ENCODE peak calls at places on chromosome 16, in eight cellular contexts. One of them, this sample, is unnamed.

GRCh38 chr16:85290626-85291301 is 178.5 kb upstream of the CIBAR2 start:
- DNase-seq in thyroid gland: no peak
- DNase-seq in left lung: no peak
- DNase-seq in lung: no peak
- DNase-seq in ascending aorta: no peak
- DNase-seq in osteoblast: no peak
- DNase-seq in gastrocnemius medialis: no peak
- DNase-seq in fibroblast of lung: no peak
- DNase-seq in this sample: no peak

GRCh38 chr16:26863971-26864370 is 202.8 kb upstream of the C16orf82 start:
- DNase-seq in thyroid gland: no peak
- DNase-seq in left lung: no peak
- DNase-seq in lung: no peak
- DNase-seq in ascending aorta: no peak
- DNase-seq in osteoblast: no peak
- DNase-seq in gastrocnemius medialis: no peak
- DNase-seq in fibroblast of lung: peak; percentile 2
- DNase-seq in this sample: no peak

GRCh38 chr16:29694384-29695195 is 15.6 kb downstream of the QPRT start:
- DNase-seq in thyroid gland: no peak
- DNase-seq in left lung: no peak
- DNase-seq in lung: no peak
- DNase-seq in ascending aorta: peak; percentile 77
- DNase-seq in osteoblast: peak; percentile 93
- DNase-seq in gastrocnemius medialis: peak; percentile 59
- DNase-seq in fibroblast of lung: peak; percentile 79
- DNase-seq in this sample: no peak

GRCh38 chr16:1330260-1330914 is 3.1 kb upstream of the BAIAP3 start:
- DNase-seq in thyroid gland: no peak
- DNase-seq in left lung: no peak
- DNase-seq in lung: no peak
- DNase-seq in ascending aorta: no peak
- DNase-seq in osteoblast: no peak
- DNase-seq in gastrocnemius medialis: no peak
- DNase-seq in fibroblast of lung: no peak
- DNase-seq in this sample: no peak

GRCh38 chr16:68790130-68790761 is 53.1 kb upstream of the TANGO6 start:
- DNase-seq in thyroid gland: peak; percentile 57
- DNase-seq in left lung: no peak
- DNase-seq in lung: peak; percentile 45
- DNase-seq in ascending aorta: no peak
- DNase-seq in osteoblast: peak; percentile 81
- DNase-seq in gastrocnemius medialis: no peak
- DNase-seq in fibroblast of lung: peak; percentile 72
- DNase-seq in this sample: no peak

GRCh38 chr16:23324727-23325126 is 22.6 kb downstream of the SCNN1B start:
- DNase-seq in thyroid gland: peak; percentile 87
- DNase-seq in left lung: peak; percentile 81
- DNase-seq in lung: peak; percentile 93
- DNase-seq in ascending aorta: no peak
- DNase-seq in osteoblast: no peak
- DNase-seq in gastrocnemius medialis: peak; percentile 28
- DNase-seq in fibroblast of lung: no peak
- DNase-seq in this sample: peak; percentile 96

GRCh38 chr16:71895679-71896385 is 501 bp downstream of the IST1 start:
- DNase-seq in thyroid gland: peak; percentile 37
- DNase-seq in left lung: peak; percentile 49
- DNase-seq in lung: peak; percentile 49
- DNase-seq in ascending aorta: no peak
- DNase-seq in osteoblast: no peak
- DNase-seq in gastrocnemius medialis: no peak
- DNase-seq in fibroblast of lung: peak; percentile 55
- DNase-seq in this sample: peak; percentile 48

GRCh38 chr16:8850279-8850885 is 18.4 kb downstream of the CARHSP1 start:
- DNase-seq in thyroid gland: peak; percentile 19
- DNase-seq in left lung: no peak
- DNase-seq in lung: no peak
- DNase-seq in ascending aorta: peak; percentile 82
- DNase-seq in osteoblast: peak; percentile 92
- DNase-seq in gastrocnemius medialis: peak; percentile 44
- DNase-seq in fibroblast of lung: peak; percentile 71
- DNase-seq in this sample: peak; percentile 22

GRCh38 chr16:85832578-85833539 is 33.4 kb downstream of the COX4I1 start:
- DNase-seq in thyroid gland: no peak
- DNase-seq in left lung: no peak
- DNase-seq in lung: no peak
- DNase-seq in ascending aorta: no peak
- DNase-seq in osteoblast: no peak
- DNase-seq in gastrocnemius medialis: no peak
- DNase-seq in fibroblast of lung: no peak
- DNase-seq in this sample: no peak

GRCh38 chr16:25235991-25236390 is 19.2 kb downstream of the AQP8 start:
- DNase-seq in thyroid gland: no peak
- DNase-seq in left lung: no peak
- DNase-seq in lung: no peak
- DNase-seq in ascending aorta: peak; percentile 39
- DNase-seq in osteoblast: no peak
- DNase-seq in gastrocnemius medialis: peak; percentile 25
- DNase-seq in fibroblast of lung: no peak
- DNase-seq in this sample: no peak

GRCh38 chr16:10269632-10270031 is 87.4 kb upstream of the GRIN2A start:
- DNase-seq in thyroid gland: no peak
- DNase-seq in left lung: no peak
- DNase-seq in lung: no peak
- DNase-seq in ascending aorta: no peak
- DNase-seq in osteoblast: no peak
- DNase-seq in gastrocnemius medialis: no peak
- DNase-seq in fibroblast of lung: no peak
- DNase-seq in this sample: no peak

GRCh38 chr16:70454221-70455034 is at the start of gene FCSK:
- DNase-seq in thyroid gland: peak; percentile 70
- DNase-seq in left lung: peak; percentile 69
- DNase-seq in lung: peak; percentile 62
- DNase-seq in ascending aorta: peak; percentile 75
- DNase-seq in osteoblast: peak; percentile 98
- DNase-seq in gastrocnemius medialis: peak; percentile 61
- DNase-seq in fibroblast of lung: peak; percentile 73
- DNase-seq in this sample: peak; percentile 67

GRCh38 chr16:87156195-87156594 is 161.0 kb downstream of the C16orf95 start:
- DNase-seq in thyroid gland: no peak
- DNase-seq in left lung: no peak
- DNase-seq in lung: no peak
- DNase-seq in ascending aorta: no peak
- DNase-seq in osteoblast: no peak
- DNase-seq in gastrocnemius medialis: no peak
- DNase-seq in fibroblast of lung: no peak
- DNase-seq in this sample: no peak

GRCh38 chr16:68664297-68664696 is 19.2 kb downstream of the CDH3 start:
- DNase-seq in thyroid gland: no peak
- DNase-seq in left lung: no peak
- DNase-seq in lung: no peak
- DNase-seq in ascending aorta: no peak
- DNase-seq in osteoblast: peak; percentile 78
- DNase-seq in gastrocnemius medialis: no peak
- DNase-seq in fibroblast of lung: no peak
- DNase-seq in this sample: no peak

DNA sequence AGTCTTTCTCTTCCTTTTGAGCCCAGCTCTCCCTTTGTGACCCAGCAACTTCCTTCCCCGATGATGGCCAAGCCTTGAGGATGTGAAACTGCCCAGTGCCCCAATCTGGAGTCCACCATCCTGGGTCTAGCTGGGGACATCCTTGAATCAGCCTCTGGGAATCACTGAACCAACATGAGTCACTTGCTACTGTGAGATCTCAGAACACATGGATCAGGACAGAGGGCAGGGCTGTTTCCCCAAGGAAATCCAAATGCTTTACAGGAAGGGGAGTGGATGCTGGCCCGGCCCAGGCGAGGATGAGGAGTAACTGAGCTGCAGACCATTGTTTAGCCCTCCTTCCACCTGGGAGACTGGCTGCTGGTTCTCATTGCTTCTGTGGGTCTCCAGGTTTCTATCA is 547.6 kb downstream of the WWOX start:
- DNase-seq in thyroid gland: no peak
- DNase-seq in left lung: no peak
- DNase-seq in lung: no peak
- DNase-seq in ascending aorta: no peak
- DNase-seq in osteoblast: no peak
- DNase-seq in gastrocnemius medialis: no peak
- DNase-seq in fibroblast of lung: no peak
- DNase-seq in this sample: no peak
- H3K4me3 ChIP-seq in thyroid gland: no peak overlapping the region
- H3K4me3 ChIP-seq in left lung: no peak overlapping the region
- H3K4me3 ChIP-seq in lung: no peak overlapping the region
- H3K4me3 ChIP-seq in ascending aorta: no peak overlapping the region
- H3K4me3 ChIP-seq in osteoblast: no peak overlapping the region
- H3K4me3 ChIP-seq in gastrocnemius medialis: no peak overlapping the region
- H3K4me3 ChIP-seq in fibroblast of lung: no peak overlapping the region
- H3K4me3 ChIP-seq in this sample: no peak overlapping the region

GRCh38 chr16:3434373-3434772 is 8.9 kb downstream of the ZNF597 start:
- DNase-seq in thyroid gland: no peak
- DNase-seq in left lung: no peak
- DNase-seq in lung: no peak
- DNase-seq in ascending aorta: no peak
- DNase-seq in osteoblast: peak; percentile 38
- DNase-seq in gastrocnemius medialis: no peak
- DNase-seq in fibroblast of lung: no peak
- DNase-seq in this sample: no peak

GRCh38 chr16:3444032-3444388 is 530 bp downstream of the NAA60 start:
- DNase-seq in thyroid gland: no peak
- DNase-seq in left lung: no peak
- DNase-seq in lung: no peak
- DNase-seq in ascending aorta: no peak
- DNase-seq in osteoblast: peak; percentile 92
- DNase-seq in gastrocnemius medialis: no peak
- DNase-seq in fibroblast of lung: peak; percentile 73
- DNase-seq in this sample: peak; percentile 64

GRCh38 chr16:3443108-3444031 is at the start of the genes NAA60 and ZNF597:
- DNase-seq in thyroid gland: peak; percentile 83
- DNase-seq in left lung: peak; percentile 87
- DNase-seq in lung: peak; percentile 87
- DNase-seq in ascending aorta: peak; percentile 90
- DNase-seq in osteoblast: peak; percentile 97
- DNase-seq in gastrocnemius medialis: peak; percentile 83
- DNase-seq in fibroblast of lung: peak; percentile 94
- DNase-seq in this sample: peak; percentile 87

GRCh38 chr16:3439637-3440036 is 3.7 kb downstream of the ZNF597 start:
- DNase-seq in thyroid gland: no peak
- DNase-seq in left lung: no peak
- DNase-seq in lung: no peak
- DNase-seq in ascending aorta: no peak
- DNase-seq in osteoblast: no peak
- DNase-seq in gastrocnemius medialis: no peak
- DNase-seq in fibroblast of lung: no peak
- DNase-seq in this sample: no peak
- H3K9me3 ChIP-seq in thyroid gland: no peaks in the 10 kb centered on the region
- H3K9me3 ChIP-seq in left lung: no peaks in the 10 kb centered on the region
- H3K9me3 ChIP-seq in lung: no peaks in the 10 kb centered on the region
- H3K9me3 ChIP-seq in ascending aorta: peaks cover 6% of the 10 kb centered on the region
- H3K9me3 ChIP-seq in osteoblast: no peaks in the 10 kb centered on the region
- H3K9me3 ChIP-seq in gastrocnemius medialis: no peaks in the 10 kb centered on the region
- H3K9me3 ChIP-seq in fibroblast of lung: no peaks in the 10 kb centered on the region
- H3K9me3 ChIP-seq in this sample: no peaks in the 10 kb centered on the region

DNA sequence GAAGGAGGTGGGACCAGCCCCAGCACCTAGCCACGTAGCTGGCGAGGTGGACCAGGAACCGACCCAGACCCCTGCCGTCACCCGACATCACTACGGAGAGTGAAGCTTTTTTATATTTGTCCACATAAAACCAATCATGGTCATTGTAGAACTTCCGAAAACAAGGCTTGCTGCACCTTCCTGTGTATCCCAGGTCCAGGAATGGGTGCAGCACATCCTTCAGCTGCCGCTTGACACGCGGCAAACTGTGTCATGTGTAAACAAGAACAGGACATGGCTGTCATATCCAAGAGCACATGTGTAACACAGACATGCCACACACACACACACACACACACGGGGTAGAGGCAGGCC is 1.4 kb downstream of the HBQ1 start:
- DNase-seq in thyroid gland: no peak
- DNase-seq in left lung: no peak
- DNase-seq in lung: no peak
- DNase-seq in ascending aorta: no peak
- DNase-seq in osteoblast: no peak
- DNase-seq in gastrocnemius medialis: no peak
- DNase-seq in fibroblast of lung: no peak
- DNase-seq in this sample: no peak
- TF ChIP-seq CTCF in thyroid gland: no peak
- TF ChIP-seq CTCF in left lung: peak; percentile 7
- TF ChIP-seq CTCF in lung: no peak
- TF ChIP-seq CTCF in ascending aorta: no peak
- TF ChIP-seq CTCF in osteoblast: no peak
- TF ChIP-seq CTCF in gastrocnemius medialis: no peak
- TF ChIP-seq CTCF in fibroblast of lung: no peak
- TF ChIP-seq CTCF in this sample: peak; percentile 37

GRCh38 chr16:22161999-22162657 is at the start of gene SDR42E2:
- DNase-seq in thyroid gland: peak; percentile 37
- DNase-seq in left lung: no peak
- DNase-seq in lung: no peak
- DNase-seq in ascending aorta: no peak
- DNase-seq in osteoblast: no peak
- DNase-seq in gastrocnemius medialis: no peak
- DNase-seq in fibroblast of lung: no peak
- DNase-seq in this sample: peak; percentile 40
- H3K4me3 ChIP-seq in thyroid gland: no peak within 1 kb of the TSS
- H3K4me3 ChIP-seq in left lung: no peak within 1 kb of the TSS
- H3K4me3 ChIP-seq in lung: no peak within 1 kb of the TSS
- H3K4me3 ChIP-seq in ascending aorta: peak within 1 kb of the TSS; percentile 31
- H3K4me3 ChIP-seq in osteoblast: no peak within 1 kb of the TSS
- H3K4me3 ChIP-seq in gastrocnemius medialis: no peak within 1 kb of the TSS
- H3K4me3 ChIP-seq in fibroblast of lung: no peak within 1 kb of the TSS
- H3K4me3 ChIP-seq in this sample: peak within 1 kb of the TSS; percentile 1

DNA sequence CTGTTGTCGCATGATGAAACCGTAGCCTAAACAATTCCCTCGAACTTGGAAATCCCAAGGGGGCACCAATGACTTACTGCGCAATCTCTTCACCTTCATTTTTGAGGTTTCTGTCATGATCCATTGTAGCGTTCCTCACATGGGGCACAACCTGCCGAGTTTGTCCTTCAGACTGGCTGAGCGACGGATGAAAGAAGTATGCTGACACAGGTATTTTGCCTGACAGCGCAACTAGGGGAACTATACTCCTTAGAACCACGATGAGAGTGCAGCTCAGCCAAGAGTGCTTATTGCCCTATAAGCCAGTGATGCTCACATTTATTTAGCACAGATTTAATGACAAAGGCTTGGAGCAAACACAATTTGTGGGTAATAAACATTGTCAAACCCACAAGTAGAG is 106.3 kb upstream of the ZNF267 start:
- DNase-seq in thyroid gland: no peak
- DNase-seq in left lung: no peak
- DNase-seq in lung: no peak
- DNase-seq in ascending aorta: no peak
- DNase-seq in osteoblast: no peak
- DNase-seq in gastrocnemius medialis: no peak
- DNase-seq in fibroblast of lung: no peak
- DNase-seq in this sample: no peak
- H3K9me3 ChIP-seq in thyroid gland: peaks cover under 1% of the 10 kb centered on the region
- H3K9me3 ChIP-seq in left lung: peaks cover 1% of the 10 kb centered on the region
- H3K9me3 ChIP-seq in lung: peaks cover 33% of the 10 kb centered on the region
- H3K9me3 ChIP-seq in ascending aorta: peaks cover 98% of the 10 kb centered on the region
- H3K9me3 ChIP-seq in osteoblast: peaks cover 19% of the 10 kb centered on the region
- H3K9me3 ChIP-seq in gastrocnemius medialis: peaks cover 9% of the 10 kb centered on the region
- H3K9me3 ChIP-seq in fibroblast of lung: no peaks in the 10 kb centered on the region
- H3K9me3 ChIP-seq in this sample: peaks cover 7% of the 10 kb centered on the region